ENCODE peak calls at places on chromosomes 13 and 19, in eight cellular contexts. One of them, this sample, is unnamed.

GRCh38 chr13:98938801-98939200 is 39.1 kb downstream of the DOCK9 start:
- DNase-seq in ovary: no peak
- DNase-seq in IMR-90: no peak
- DNase-seq in erythroblast: no peak
- DNase-seq in Peyer's patch: no peak
- DNase-seq in lower leg skin: no peak
- DNase-seq in GM12891: no peak
- DNase-seq in right lobe of liver: no peak
- DNase-seq in this sample: no peak

GRCh38 chr13:84191199-84191598 is 308.9 kb upstream of the SLITRK1 start:
- DNase-seq in right lobe of liver: no peak
- DNase-seq in lower leg skin: no peak
- DNase-seq in Peyer's patch: no peak
- DNase-seq in GM12891: no peak
- DNase-seq in ovary: no peak
- DNase-seq in IMR-90: no peak
- DNase-seq in erythroblast: no peak
- DNase-seq in this sample: no peak

GRCh38 chr19:40614595-40615411 is 13.6 kb downstream of the LTBP4 start:
- DNase-seq in right lobe of liver: no peak
- DNase-seq in Peyer's patch: peak
- DNase-seq in IMR-90: peak
- DNase-seq in ovary: peak
- DNase-seq in lower leg skin: peak
- DNase-seq in GM12891: no peak
- DNase-seq in erythroblast: peak
- DNase-seq in this sample: peak

GRCh38 chr19:14370169-14370998 is 10.9 kb upstream of the ADGRE5 start:
- DNase-seq in GM12891: no peak
- DNase-seq in lower leg skin: no peak
- DNase-seq in IMR-90: no peak
- DNase-seq in ovary: no peak
- DNase-seq in Peyer's patch: no peak
- DNase-seq in erythroblast: no peak
- DNase-seq in right lobe of liver: no peak
- DNase-seq in this sample: no peak

GRCh38 chr19:50696065-50696425 is 23.6 kb downstream of the SHANK1 start:
- DNase-seq in right lobe of liver: no peak
- DNase-seq in ovary: no peak
- DNase-seq in lower leg skin: no peak
- DNase-seq in erythroblast: no peak
- DNase-seq in IMR-90: no peak
- DNase-seq in GM12891: no peak
- DNase-seq in Peyer's patch: no peak
- DNase-seq in this sample: no peak

GRCh38 chr19:3537438-3538240 is 1.3 kb upstream of the TEKTIP1 start:
- DNase-seq in erythroblast: no peak
- DNase-seq in IMR-90: no peak
- DNase-seq in Peyer's patch: no peak
- DNase-seq in ovary: no peak
- DNase-seq in right lobe of liver: no peak
- DNase-seq in lower leg skin: no peak
- DNase-seq in GM12891: no peak
- DNase-seq in this sample: no peak

GRCh38 chr19:4066682-4067395 is at the start of gene ZBTB7A:
- DNase-seq in Peyer's patch: peak
- DNase-seq in erythroblast: peak
- DNase-seq in GM12891: no peak
- DNase-seq in ovary: peak
- DNase-seq in lower leg skin: peak
- DNase-seq in right lobe of liver: peak
- DNase-seq in IMR-90: peak
- DNase-seq in this sample: peak

GRCh38 chr13:109100705-109101104 is 471.3 kb downstream of the MYO16 start:
- DNase-seq in Peyer's patch: no peak
- DNase-seq in GM12891: no peak
- DNase-seq in ovary: no peak
- DNase-seq in IMR-90: no peak
- DNase-seq in erythroblast: no peak
- DNase-seq in right lobe of liver: no peak
- DNase-seq in lower leg skin: no peak
- DNase-seq in this sample: no peak

GRCh38 chr19:18053571-18054219 is 33.0 kb downstream of the IL12RB1 start:
- DNase-seq in erythroblast: no peak
- DNase-seq in right lobe of liver: no peak
- DNase-seq in GM12891: no peak
- DNase-seq in ovary: no peak
- DNase-seq in lower leg skin: no peak
- DNase-seq in IMR-90: peak
- DNase-seq in Peyer's patch: no peak
- DNase-seq in this sample: no peak

GRCh38 chr19:8001995-8002849 is 3.2 kb downstream of the ELAVL1 start:
- DNase-seq in Peyer's patch: peak
- DNase-seq in lower leg skin: peak
- DNase-seq in right lobe of liver: peak
- DNase-seq in GM12891: peak
- DNase-seq in IMR-90: peak
- DNase-seq in ovary: peak
- DNase-seq in erythroblast: peak
- DNase-seq in this sample: peak

GRCh38 chr13:99074693-99075092 is 96.8 kb upstream of the DOCK9 start:
- DNase-seq in Peyer's patch: no peak
- DNase-seq in lower leg skin: no peak
- DNase-seq in ovary: no peak
- DNase-seq in erythroblast: no peak
- DNase-seq in right lobe of liver: no peak
- DNase-seq in IMR-90: no peak
- DNase-seq in GM12891: no peak
- DNase-seq in this sample: no peak

GRCh38 chr19:17391371-17392151 is 2.4 kb downstream of the CCDC194 start:
- DNase-seq in GM12891: no peak
- DNase-seq in lower leg skin: no peak
- DNase-seq in ovary: no peak
- DNase-seq in right lobe of liver: no peak
- DNase-seq in Peyer's patch: no peak
- DNase-seq in erythroblast: no peak
- DNase-seq in IMR-90: no peak
- DNase-seq in this sample: no peak

GRCh38 chr19:38809592-38810252 is 3.0 kb downstream of the LGALS4 start:
- DNase-seq in erythroblast: no peak
- DNase-seq in right lobe of liver: no peak
- DNase-seq in Peyer's patch: no peak
- DNase-seq in ovary: no peak
- DNase-seq in GM12891: no peak
- DNase-seq in IMR-90: no peak
- DNase-seq in lower leg skin: no peak
- DNase-seq in this sample: no peak

GRCh38 chr19:38815059-38816001 is 2.6 kb upstream of the LGALS4 start:
- DNase-seq in IMR-90: no peak
- DNase-seq in Peyer's patch: peak
- DNase-seq in erythroblast: no peak
- DNase-seq in right lobe of liver: no peak
- DNase-seq in lower leg skin: no peak
- DNase-seq in GM12891: no peak
- DNase-seq in ovary: no peak
- DNase-seq in this sample: no peak

GRCh38 chr19:38813323-38813722 is 578 bp upstream of the LGALS4 start:
- DNase-seq in lower leg skin: no peak
- DNase-seq in ovary: no peak
- DNase-seq in IMR-90: no peak
- DNase-seq in right lobe of liver: no peak
- DNase-seq in erythroblast: no peak
- DNase-seq in GM12891: no peak
- DNase-seq in Peyer's patch: no peak
- DNase-seq in this sample: no peak

GRCh38 chr19:38812004-38812840 is 523 bp downstream of the LGALS4 start:
- DNase-seq in GM12891: no peak
- DNase-seq in ovary: no peak
- DNase-seq in Peyer's patch: peak
- DNase-seq in erythroblast: no peak
- DNase-seq in lower leg skin: no peak
- DNase-seq in IMR-90: no peak
- DNase-seq in right lobe of liver: no peak
- DNase-seq in this sample: no peak

DNA sequence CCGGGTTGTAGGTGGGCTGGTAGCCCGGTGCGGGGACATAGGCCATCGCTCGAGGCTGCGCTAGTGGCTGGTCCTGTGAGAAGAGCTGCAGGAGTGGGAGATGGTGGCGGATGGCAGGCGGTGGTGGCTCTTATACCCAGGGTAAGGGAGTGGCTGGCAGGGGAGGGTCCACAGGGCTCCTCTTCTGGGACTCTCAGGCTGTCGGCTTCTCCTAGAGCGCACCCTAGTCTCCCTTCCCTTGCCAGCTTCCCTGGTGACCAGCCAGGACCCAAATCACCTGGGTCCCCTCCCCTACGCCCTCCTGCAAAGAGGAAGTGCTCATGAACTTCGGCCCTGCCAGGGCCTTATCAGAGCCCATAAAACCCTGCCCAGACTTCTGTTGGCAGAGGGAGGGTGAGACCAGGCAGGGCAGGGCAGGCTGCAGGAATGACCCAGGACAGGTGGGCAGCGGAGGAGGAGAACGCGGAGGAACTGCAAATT is at the start of gene LGALS4:
- DNase-seq in GM12891: no peak
- DNase-seq in Peyer's patch: peak
- DNase-seq in right lobe of liver: peak
- DNase-seq in IMR-90: no peak
- DNase-seq in erythroblast: no peak
- DNase-seq in lower leg skin: no peak
- DNase-seq in ovary: no peak
- DNase-seq in this sample: no peak
- TF ChIP-seq POLR2A in GM12891: no peak
- TF ChIP-seq POLR2A in Peyer's patch: peak
- TF ChIP-seq POLR2A in right lobe of liver: peak
- TF ChIP-seq POLR2A in IMR-90: no peak
- TF ChIP-seq POLR2A in erythroblast: no peak
- TF ChIP-seq POLR2A in lower leg skin: no peak
- TF ChIP-seq POLR2A in ovary: no peak
- TF ChIP-seq POLR2A in this sample: no peak

GRCh38 chr13:28329395-28330158 is 165.4 kb downstream of the FLT1 start:
- DNase-seq in IMR-90: peak
- DNase-seq in Peyer's patch: no peak
- DNase-seq in GM12891: no peak
- DNase-seq in ovary: peak
- DNase-seq in erythroblast: no peak
- DNase-seq in lower leg skin: no peak
- DNase-seq in right lobe of liver: no peak
- DNase-seq in this sample: peak
- TF ChIP-seq POLR2A in IMR-90: peak
- TF ChIP-seq POLR2A in Peyer's patch: no peak
- TF ChIP-seq POLR2A in GM12891: no peak
- TF ChIP-seq POLR2A in ovary: no peak
- TF ChIP-seq POLR2A in erythroblast: no peak
- TF ChIP-seq POLR2A in lower leg skin: no peak
- TF ChIP-seq POLR2A in right lobe of liver: no peak
- TF ChIP-seq POLR2A in this sample: no peak

DNA sequence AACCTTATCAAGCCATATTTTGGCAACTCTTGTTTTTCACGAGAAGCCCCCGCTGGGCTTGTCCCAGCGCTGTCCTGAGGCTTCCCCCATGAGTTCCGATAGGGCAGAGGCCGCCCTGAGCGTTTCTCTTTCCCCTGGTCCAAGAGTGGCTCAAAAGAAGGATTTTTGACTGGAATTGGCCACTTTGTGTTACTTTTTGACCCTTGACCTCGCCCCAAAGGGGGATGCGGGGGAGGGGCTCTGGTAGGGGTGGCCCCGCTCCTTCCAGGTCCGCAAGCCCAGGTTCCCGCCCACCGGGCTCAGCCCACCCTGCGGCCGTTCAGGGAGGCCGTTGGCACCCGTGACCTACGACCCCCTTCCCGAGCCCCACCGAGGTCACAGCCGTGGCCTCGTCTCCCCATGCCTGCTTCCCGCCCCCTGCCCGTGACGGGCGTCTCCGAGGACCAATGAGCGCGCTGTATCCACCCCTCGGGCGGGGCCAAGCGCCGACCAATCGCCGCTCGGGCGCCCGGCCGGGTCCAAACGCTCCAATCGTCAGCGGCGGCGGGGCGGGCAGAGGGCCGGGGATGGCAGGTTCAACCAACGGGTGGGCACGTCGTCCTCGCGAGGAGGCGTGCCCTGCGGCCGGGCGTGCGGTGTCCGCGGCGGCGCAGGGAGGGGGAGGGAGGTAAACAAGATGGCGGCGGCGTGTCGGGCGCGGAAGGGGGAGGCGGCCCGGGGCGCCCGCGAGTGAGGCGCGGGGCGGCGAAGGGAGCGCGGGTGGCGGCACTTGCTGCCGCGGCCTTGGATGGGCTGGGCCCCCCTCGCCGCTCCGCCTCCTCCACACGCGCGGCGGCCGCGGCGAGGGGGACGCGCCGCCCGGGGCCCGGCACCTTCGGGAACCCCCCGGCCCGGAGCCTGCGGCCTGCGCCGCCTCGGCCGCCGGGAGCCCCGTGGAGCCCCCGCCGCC is at the start of gene STK11:
- DNase-seq in GM12891: peak
- DNase-seq in IMR-90: peak
- DNase-seq in ovary: peak
- DNase-seq in right lobe of liver: peak
- DNase-seq in lower leg skin: peak
- DNase-seq in erythroblast: peak
- DNase-seq in Peyer's patch: peak
- DNase-seq in this sample: peak
- TF ChIP-seq POLR2A in GM12891: peak
- TF ChIP-seq POLR2A in IMR-90: peak
- TF ChIP-seq POLR2A in ovary: peak
- TF ChIP-seq POLR2A in right lobe of liver: peak
- TF ChIP-seq POLR2A in lower leg skin: no peak
- TF ChIP-seq POLR2A in erythroblast: peak
- TF ChIP-seq POLR2A in Peyer's patch: peak
- TF ChIP-seq POLR2A in this sample: peak

GRCh38 chr19:49362926-49363264 is 679 bp upstream of the TEAD2 start:
- DNase-seq in right lobe of liver: peak
- DNase-seq in IMR-90: peak
- DNase-seq in erythroblast: no peak
- DNase-seq in lower leg skin: no peak
- DNase-seq in ovary: peak
- DNase-seq in GM12891: no peak
- DNase-seq in Peyer's patch: no peak
- DNase-seq in this sample: peak

GRCh38 chr19:49364083-49364687 is 508 bp downstream of the DKKL1 start:
- DNase-seq in ovary: peak
- DNase-seq in lower leg skin: no peak
- DNase-seq in Peyer's patch: no peak
- DNase-seq in right lobe of liver: no peak
- DNase-seq in GM12891: no peak
- DNase-seq in IMR-90: no peak
- DNase-seq in erythroblast: no peak
- DNase-seq in this sample: no peak

GRCh38 chr19:49361438-49362047 is 673 bp downstream of the TEAD2 start:
- DNase-seq in Peyer's patch: peak
- DNase-seq in GM12891: no peak
- DNase-seq in lower leg skin: peak
- DNase-seq in erythroblast: no peak
- DNase-seq in ovary: peak
- DNase-seq in right lobe of liver: peak
- DNase-seq in IMR-90: peak
- DNase-seq in this sample: peak

GRCh38 chr19:49362048-49362925 is at the start of gene TEAD2:
- DNase-seq in lower leg skin: peak
- DNase-seq in IMR-90: peak
- DNase-seq in GM12891: no peak
- DNase-seq in right lobe of liver: peak
- DNase-seq in ovary: peak
- DNase-seq in Peyer's patch: peak
- DNase-seq in erythroblast: no peak
- DNase-seq in this sample: peak

GRCh38 chr19:49363265-49364082 is at the start of gene DKKL1:
- DNase-seq in erythroblast: peak
- DNase-seq in IMR-90: peak
- DNase-seq in right lobe of liver: peak
- DNase-seq in ovary: peak
- DNase-seq in GM12891: peak
- DNase-seq in Peyer's patch: peak
- DNase-seq in lower leg skin: peak
- DNase-seq in this sample: peak
- TF ChIP-seq POLR2A in erythroblast: no peak
- TF ChIP-seq POLR2A in IMR-90: peak
- TF ChIP-seq POLR2A in right lobe of liver: no peak
- TF ChIP-seq POLR2A in ovary: peak
- TF ChIP-seq POLR2A in GM12891: no peak
- TF ChIP-seq POLR2A in Peyer's patch: no peak
- TF ChIP-seq POLR2A in lower leg skin: no peak
- TF ChIP-seq POLR2A in this sample: no peak